ENCODE peak calls at places on chromosomes 16 and 17, in six cellular contexts. L is A549, P is Peyer's patch, A is fibroblast of lung, O is psoas muscle, Q is left lung. V is an unnamed sample.

GRCh38 chr16:87611456-87611855 is 9.1 kb downstream of the JPH3 start:
- DNase-seq in L (no peak), P (no peak), A (no peak), O (no peak), Q (no peak), V (no peak)

GRCh38 chr16:20904507-20905079 is 4.0 kb downstream of the LYRM1 start:
- DNase-seq in L (no peak), P (peak; percentile 29), A (peak; percentile 98), O (no peak), Q (no peak), V (no peak)

GRCh38 chr16:56789360-56789759 is 59.4 kb downstream of the NUP93 start:
- DNase-seq in L (peak; percentile 80), P (no peak), A (peak; percentile 43), O (no peak), Q (no peak), V (no peak)

GRCh38 chr17:81276781-81277180 is 18.3 kb downstream of the SLC38A10 start:
- DNase-seq in L (no peak), P (no peak), A (no peak), O (no peak), Q (peak; percentile 69), V (no peak)

GRCh38 chr17:48998557-48999440 is 1.6 kb downstream of the IGF2BP1 start:
- DNase-seq in L (peak; percentile 51), P (no peak), A (peak; percentile 43), O (no peak), Q (no peak), V (no peak)

GRCh38 chr16:68696514-68696913 is 40.6 kb upstream of the CDH1 start:
- DNase-seq in L (no peak), P (no peak), A (no peak), O (no peak), Q (no peak), V (no peak)

GRCh38 chr17:42096360-42097111 is 1.7 kb downstream of the ZNF385C start:
- DNase-seq in L (no peak), P (no peak), A (no peak), O (no peak), Q (no peak), V (no peak)

GRCh38 chr17:47739150-47739549 is 6.1 kb downstream of the TBX21 start:
- DNase-seq in L (no peak), P (peak; percentile 11), A (no peak), O (no peak), Q (no peak), V (no peak)

GRCh38 chr17:77445908-77446535 is 305.3 kb downstream of the SEC14L1 start:
- DNase-seq in L (no peak), P (peak; percentile 83), A (peak; percentile 59), O (no peak), Q (peak; percentile 82), V (no peak)

GRCh38 chr17:82217120-82217529 is 4.5 kb upstream of the CCDC57 start:
- DNase-seq in L (no peak), P (no peak), A (no peak), O (no peak), Q (peak; percentile 92), V (no peak)

GRCh38 chr17:37220609-37220953 is 155.2 kb upstream of the C17orf78 start:
- DNase-seq in L (peak; percentile 38), P (no peak), A (no peak), O (no peak), Q (no peak), V (no peak)

GRCh38 chr16:82801361-82801760 is 174.6 kb downstream of the CDH13 start:
- DNase-seq in L (no peak), P (no peak), A (peak; percentile 72), O (no peak), Q (no peak), V (no peak)

GRCh38 chr16:89344846-89345577 is 127.5 kb downstream of the ZNF778 start:
- DNase-seq in L (no peak), P (no peak), A (no peak), O (no peak), Q (no peak), V (no peak)

GRCh38 chr17:63304704-63305261 is 141.3 kb downstream of the CYB561 start:
- DNase-seq in L (no peak), P (no peak), A (no peak), O (no peak), Q (peak; percentile 52), V (no peak)

GRCh38 chr17:56597495-56597990 is 4.0 kb downstream of the NOG start:
- DNase-seq in L (no peak), P (no peak), A (peak; percentile 22), O (no peak), Q (peak; percentile 68), V (no peak)

GRCh38 chr17:14038206-14038605 is 31.1 kb upstream of the COX10 start:
- DNase-seq in L (no peak), P (no peak), A (peak; percentile 89), O (no peak), Q (no peak), V (no peak)

GRCh38 chr16:19136549-19137196 is 22.9 kb downstream of the ITPRIPL2 start:
- DNase-seq in L (no peak), P (no peak), A (no peak), O (no peak), Q (no peak), V (peak; percentile 76)

GRCh38 chr17:76714822-76715461 is 4.2 kb upstream of the MXRA7 start:
- DNase-seq in L (peak; percentile 57), P (peak; percentile 77), A (no peak), O (peak; percentile 70), Q (no peak), V (peak; percentile 77)

GRCh38 chr17:5501725-5502124 is 15.4 kb downstream of the MIS12 start:
- DNase-seq in L (no peak), P (no peak), A (no peak), O (no peak), Q (no peak), V (no peak)

GRCh38 chr17:37100231-37100630 is 151.5 kb downstream of the AATF start:
- DNase-seq in L (no peak), P (no peak), A (peak; percentile 38), O (no peak), Q (no peak), V (no peak)

GRCh38 chr17:80428796-80429195 is 13.8 kb downstream of the ENDOV start:
- DNase-seq in L (no peak), P (no peak), A (no peak), O (no peak), Q (peak; percentile 31), V (no peak)

GRCh38 chr17:17289091-17289490 is 8.0 kb upstream of the COPS3 start:
- DNase-seq in L (no peak), P (no peak), A (no peak), O (no peak), Q (no peak), V (no peak)

GRCh38 chr16:12387311-12387710 is 410.8 kb downstream of the SNX29 start:
- DNase-seq in L (no peak), P (no peak), A (no peak), O (no peak), Q (no peak), V (no peak)

GRCh38 chr17:40065041-40065770 is 2.4 kb downstream of the THRA start:
- DNase-seq in L (peak; percentile 52), P (no peak), A (peak; percentile 72), O (no peak), Q (no peak), V (no peak)
- H3K4me1 ChIP-seq in L (peaks cover 60% of the 10 kb centered on the region), P (peaks cover 36% of the 10 kb centered on the region), A (peaks cover 34% of the 10 kb centered on the region), O (peaks cover 55% of the 10 kb centered on the region), Q (peaks cover 35% of the 10 kb centered on the region), V (peaks cover 6% of the 10 kb centered on the region)

DNA sequence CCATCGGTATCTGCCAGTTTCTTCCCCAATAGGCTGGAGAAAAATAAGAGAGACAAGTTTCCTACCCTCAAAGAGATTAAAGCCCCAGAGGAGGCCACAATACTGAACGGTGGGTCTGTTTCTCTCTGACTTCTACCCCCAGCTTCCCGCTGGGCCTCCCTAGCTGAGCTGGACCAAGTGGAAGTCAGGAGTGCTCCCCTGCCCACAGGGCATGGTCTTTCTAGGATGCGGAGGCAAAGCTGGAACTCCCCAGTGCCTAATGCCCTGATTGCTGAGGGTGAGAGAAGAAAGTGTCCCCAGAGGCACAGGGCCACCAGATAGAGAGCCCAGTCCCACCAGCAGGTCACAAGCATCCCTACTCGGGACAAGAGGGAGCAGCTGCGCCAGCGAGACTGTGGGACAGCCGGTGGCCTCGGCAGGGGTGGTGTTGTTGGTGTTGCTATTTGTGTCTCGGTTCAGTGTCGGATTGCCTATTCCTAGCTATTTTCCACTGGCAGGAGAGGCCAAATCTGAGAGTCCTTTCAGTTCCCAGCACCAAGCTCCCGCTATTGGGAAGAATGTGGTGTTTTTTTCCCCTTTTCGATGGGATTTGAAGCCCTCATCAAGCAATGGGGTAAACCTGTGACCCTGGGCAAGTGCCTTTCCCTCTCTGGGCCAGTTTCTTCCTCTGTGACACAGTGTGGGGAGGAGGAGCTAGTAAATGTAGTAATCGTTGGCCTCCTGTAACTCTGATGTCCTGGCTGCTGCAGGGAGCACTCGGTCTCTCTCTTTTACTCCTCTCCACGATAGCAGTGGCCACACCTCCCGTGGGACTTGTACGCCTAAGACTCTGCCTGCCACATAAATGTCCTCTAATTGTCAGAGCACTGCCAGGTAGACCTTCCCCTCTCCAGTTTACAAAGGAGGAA is 22.5 kb upstream of the TBX2 start:
- DNase-seq in L (no peak), P (no peak), A (no peak), O (no peak), Q (peak; percentile 50), V (no peak)
- H3K27ac ChIP-seq in L (no peak overlapping the region), P (no peak overlapping the region), A (no peak overlapping the region), O (peak overlapping the region; percentile 78), Q (no peak overlapping the region), V (peak overlapping the region; percentile 76)

GRCh38 chr17:30232015-30232821 is 3.3 kb downstream of the SLC6A4 start:
- DNase-seq in L (no peak), P (no peak), A (no peak), O (no peak), Q (no peak), V (no peak)

GRCh38 chr17:30232822-30233427 is 2.6 kb downstream of the SLC6A4 start:
- DNase-seq in L (no peak), P (no peak), A (no peak), O (no peak), Q (no peak), V (no peak)

GRCh38 chr17:30228011-30228410 is 7.5 kb downstream of the SLC6A4 start:
- DNase-seq in L (no peak), P (no peak), A (no peak), O (no peak), Q (no peak), V (no peak)

GRCh38 chr17:30229012-30229411 is 6.5 kb downstream of the SLC6A4 start:
- DNase-seq in L (no peak), P (no peak), A (no peak), O (no peak), Q (no peak), V (no peak)

DNA sequence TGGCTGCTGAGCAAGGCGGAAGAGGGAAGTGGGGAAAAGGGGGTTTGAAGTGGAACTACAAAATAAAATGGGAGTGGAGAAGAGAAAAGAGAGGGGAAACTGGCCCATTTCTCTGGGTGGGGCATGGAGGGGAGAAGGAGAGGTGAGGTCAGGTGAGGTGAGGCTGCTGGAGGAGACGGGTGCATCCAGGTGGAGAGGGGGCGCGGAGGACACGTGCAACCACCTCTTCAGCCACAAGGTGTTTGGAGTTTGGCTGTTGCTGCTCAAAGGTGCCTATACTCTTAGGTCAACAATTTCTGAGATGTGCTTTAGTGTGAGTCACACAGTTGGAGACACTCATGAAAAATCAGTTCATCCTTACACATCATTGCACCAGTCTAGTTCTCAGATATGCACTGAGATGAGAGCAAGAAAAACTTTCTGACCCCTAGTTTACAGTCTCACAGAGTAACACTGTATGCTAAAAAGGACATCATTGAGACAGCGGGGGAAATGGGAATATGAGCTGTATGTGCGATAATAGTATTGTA is 4.8 kb downstream of the SLC6A4 start:
- DNase-seq in L (no peak), P (no peak), A (no peak), O (no peak), Q (no peak), V (no peak)
- TF ChIP-seq CTCF in L (no peak), P (no peak), A (no peak), O (no peak), Q (no peak), V (no peak)

GRCh38 chr17:39092672-39093250 is 58.7 kb downstream of the PLXDC1 start:
- DNase-seq in L (no peak), P (no peak), A (no peak), O (no peak), Q (no peak), V (no peak)
- H3K4me1 ChIP-seq in L (no peaks in the 10 kb centered on the region), P (peaks cover 19% of the 10 kb centered on the region), A (peaks cover 2% of the 10 kb centered on the region), O (no peaks in the 10 kb centered on the region), Q (peaks cover 3% of the 10 kb centered on the region), V (peaks cover 4% of the 10 kb centered on the region)

V was measured in tibial artery.